ENCODE peak calls at places on chromosomes 16 and 17, in six cellular contexts. C is NCI-H2081, F is activated T-helper 1 cell treated with Interleukin-2 at 50 U/mL for 16 hours, W is aorta, S is uterus, V is foreskin melanocyte. H is an unnamed sample.

GRCh38 chr16:70736454-70737376 is 50.9 kb upstream of the MTSS2 start:
- DNase-seq in W (peak), V (no peak), F (no peak), C (no peak), S (no peak), H (peak)

GRCh38 chr17:42845918-42846593 is 1.7 kb downstream of the AOC2 start:
- DNase-seq in W (no peak), V (no peak), S (no peak), F (no peak), C (no peak), H (no peak)

GRCh38 chr16:65601781-65602180 is 479.9 kb upstream of the CDH11 start:
- DNase-seq in C (no peak), W (no peak), F (no peak), S (no peak), V (no peak), H (no peak)

GRCh38 chr16:49382916-49383315 is 9.3 kb downstream of the C16orf78 start:
- DNase-seq in F (no peak), V (no peak), C (no peak), W (no peak), S (no peak), H (no peak)

GRCh38 chr17:64146418-64147109 is 16.6 kb upstream of the ERN1 start:
- DNase-seq in C (peak), W (peak), F (peak), V (peak), S (peak), H (peak)

GRCh38 chr17:41523787-41524186 is 4.3 kb downstream of the KRT19 start:
- DNase-seq in V (no peak), F (no peak), W (no peak), S (no peak), C (no peak), H (no peak)

GRCh38 chr16:4338125-4338582 is 13.0 kb downstream of the PAM16 start:
- DNase-seq in C (no peak), W (peak), V (no peak), S (no peak), F (no peak), H (no peak)

GRCh38 chr16:73275448-73275847 is 227.5 kb upstream of the ZFHX3 start:
- DNase-seq in C (no peak), F (no peak), V (no peak), W (no peak), S (no peak), H (no peak)

GRCh38 chr16:80947239-80947638 is 59.4 kb downstream of the CMC2 start:
- DNase-seq in C (no peak), S (no peak), F (no peak), V (no peak), W (no peak), H (no peak)

GRCh38 chr16:12208341-12209035 is 232.0 kb downstream of the SNX29 start:
- DNase-seq in F (no peak), S (no peak), V (no peak), W (no peak), C (no peak), H (no peak)

GRCh38 chr16:89545831-89546574 is 14.5 kb upstream of the RPL13 start:
- DNase-seq in S (no peak), F (no peak), V (no peak), C (no peak), W (no peak), H (no peak)

GRCh38 chr16:81500833-81501521 is 56.4 kb downstream of the CMIP start:
- DNase-seq in V (no peak), C (no peak), F (no peak), W (no peak), S (no peak), H (no peak)

GRCh38 chr17:34254651-34255380 is at the start of gene CCL2:
- DNase-seq in V (peak), C (no peak), W (peak), F (no peak), S (peak), H (peak)

GRCh38 chr17:77424585-77425344 is 284.0 kb downstream of the SEC14L1 start:
- DNase-seq in F (no peak), V (peak), W (peak), C (no peak), S (peak), H (peak)

GRCh38 chr17:78133971-78134898 is 3.7 kb downstream of the TMC8 start:
- DNase-seq in V (no peak), C (peak), S (no peak), W (peak), F (peak), H (peak)

GRCh38 chr16:53974484-53975115 is 270.6 kb downstream of the FTO start:
- DNase-seq in C (no peak), W (no peak), F (no peak), V (no peak), S (no peak), H (no peak)

GRCh38 chr17:56431736-56432135 is 161.8 kb upstream of the NOG start:
- DNase-seq in W (no peak), V (no peak), F (no peak), S (no peak), C (no peak), H (no peak)

GRCh38 chr17:77696151-77696719 is 262.3 kb upstream of the TNRC6C start:
- DNase-seq in C (no peak), F (no peak), W (no peak), S (no peak), V (no peak), H (no peak)

GRCh38 chr17:880871-881269 is 98.7 kb downstream of the NXN start:
- DNase-seq in S (no peak), V (no peak), W (no peak), F (no peak), C (no peak), H (no peak)